ENCODE peak calls at places on chromosomes 6 and 20, in four cellular contexts. One of them, this sample, is unnamed.

GRCh38 chr20:44209691-44210421 is 715 bp downstream of the OSER1 start:
- DNase-seq in HCT116: no peak
- DNase-seq in pancreas: no peak
- DNase-seq in heart left ventricle: no peak
- DNase-seq in this sample: no peak

GRCh38 chr20:62216636-62217566 is 3.2 kb downstream of the HRH3 start:
- DNase-seq in heart left ventricle: no peak
- DNase-seq in pancreas: no peak
- DNase-seq in HCT116: no peak
- DNase-seq in this sample: no peak

GRCh38 chr6:14857501-14857900 is 388.4 kb upstream of the JARID2 start:
- DNase-seq in heart left ventricle: no peak
- DNase-seq in pancreas: no peak
- DNase-seq in HCT116: no peak
- DNase-seq in this sample: no peak

GRCh38 chr20:46699651-46700359 is 9.6 kb upstream of the SLC2A10 start:
- DNase-seq in pancreas: no peak
- DNase-seq in HCT116: no peak
- DNase-seq in heart left ventricle: no peak
- DNase-seq in this sample: no peak

GRCh38 chr6:152552616-152553209 is 84.4 kb downstream of the SYNE1 start:
- DNase-seq in HCT116: peak
- DNase-seq in heart left ventricle: peak
- DNase-seq in pancreas: peak
- DNase-seq in this sample: no peak

GRCh38 chr6:162343902-162344226 is 383.7 kb downstream of the PRKN start:
- DNase-seq in heart left ventricle: no peak
- DNase-seq in HCT116: no peak
- DNase-seq in pancreas: no peak
- DNase-seq in this sample: no peak

GRCh38 chr6:46098678-46099077 is 31.1 kb upstream of the ENPP4 start:
- DNase-seq in heart left ventricle: peak
- DNase-seq in HCT116: peak
- DNase-seq in pancreas: peak
- DNase-seq in this sample: no peak

GRCh38 chr6:77030929-77031674 is 432.2 kb downstream of the HTR1B start:
- DNase-seq in pancreas: no peak
- DNase-seq in heart left ventricle: no peak
- DNase-seq in HCT116: no peak
- DNase-seq in this sample: no peak

GRCh38 chr20:61300293-61300692 is 48.2 kb downstream of the CDH4 start:
- DNase-seq in pancreas: no peak
- DNase-seq in heart left ventricle: no peak
- DNase-seq in HCT116: no peak
- DNase-seq in this sample: no peak

GRCh38 chr6:98957440-98957839 is 9.7 kb upstream of the FBXL4 start:
- DNase-seq in pancreas: no peak
- DNase-seq in HCT116: peak
- DNase-seq in heart left ventricle: no peak
- DNase-seq in this sample: no peak

GRCh38 chr6:45884336-45884735 is 131.3 kb downstream of the CLIC5 start:
- DNase-seq in heart left ventricle: no peak
- DNase-seq in pancreas: no peak
- DNase-seq in HCT116: no peak
- DNase-seq in this sample: no peak

GRCh38 chr6:10733863-10734262 is 11.0 kb downstream of the TMEM14C start:
- DNase-seq in pancreas: no peak
- DNase-seq in HCT116: no peak
- DNase-seq in heart left ventricle: no peak
- DNase-seq in this sample: no peak

GRCh38 chr20:31606928-31607639 is 2.0 kb downstream of the ID1 start:
- DNase-seq in HCT116: peak
- DNase-seq in pancreas: no peak
- DNase-seq in heart left ventricle: no peak
- DNase-seq in this sample: peak

GRCh38 chr6:3383525-3383924 is 73.3 kb downstream of the SLC22A23 start:
- DNase-seq in HCT116: peak
- DNase-seq in heart left ventricle: no peak
- DNase-seq in pancreas: no peak
- DNase-seq in this sample: no peak

GRCh38 chr6:17907467-17908229 is 79.8 kb downstream of the KIF13A start:
- DNase-seq in heart left ventricle: peak
- DNase-seq in HCT116: peak
- DNase-seq in pancreas: no peak
- DNase-seq in this sample: peak

GRCh38 chr20:45959126-45959525 is 12.9 kb downstream of the ZNF335 start:
- DNase-seq in heart left ventricle: no peak
- DNase-seq in HCT116: no peak
- DNase-seq in pancreas: no peak
- DNase-seq in this sample: no peak

GRCh38 chr6:168102093-168102985 is 23.3 kb upstream of the FRMD1 start:
- DNase-seq in HCT116: no peak
- DNase-seq in pancreas: peak
- DNase-seq in heart left ventricle: no peak
- DNase-seq in this sample: no peak

GRCh38 chr6:158854214-158855101 is 35.3 kb upstream of the EZR start:
- DNase-seq in HCT116: no peak
- DNase-seq in pancreas: no peak
- DNase-seq in heart left ventricle: no peak
- DNase-seq in this sample: no peak

GRCh38 chr6:26534681-26535465 is 3.3 kb upstream of the HMGN4 start:
- DNase-seq in heart left ventricle: no peak
- DNase-seq in pancreas: no peak
- DNase-seq in HCT116: no peak
- DNase-seq in this sample: no peak

GRCh38 chr6:129767776-129768490 is 58.0 kb upstream of the ARHGAP18 start:
- DNase-seq in HCT116: no peak
- DNase-seq in heart left ventricle: no peak
- DNase-seq in pancreas: no peak
- DNase-seq in this sample: no peak

GRCh38 chr20:61762886-61763739 is 302.6 kb downstream of the TAF4 start:
- DNase-seq in pancreas: peak
- DNase-seq in HCT116: no peak
- DNase-seq in heart left ventricle: no peak
- DNase-seq in this sample: no peak

GRCh38 chr6:14743465-14744211 is 502.2 kb upstream of the JARID2 start:
- DNase-seq in heart left ventricle: no peak
- DNase-seq in pancreas: no peak
- DNase-seq in HCT116: peak
- DNase-seq in this sample: peak

GRCh38 chr6:139369568-139370046 is 4.8 kb downstream of the CITED2 start:
- DNase-seq in heart left ventricle: no peak
- DNase-seq in HCT116: no peak
- DNase-seq in pancreas: no peak
- DNase-seq in this sample: no peak

GRCh38 chr20:63968928-63969760 is 586 bp downstream of the ZNF512B start:
- DNase-seq in heart left ventricle: peak
- DNase-seq in pancreas: peak
- DNase-seq in HCT116: no peak
- DNase-seq in this sample: no peak

GRCh38 chr6:97771356-97771755 is 488.3 kb upstream of the MMS22L start:
- DNase-seq in pancreas: no peak
- DNase-seq in heart left ventricle: no peak
- DNase-seq in HCT116: no peak
- DNase-seq in this sample: no peak

GRCh38 chr6:139533166-139533565 is 158.7 kb upstream of the CITED2 start:
- DNase-seq in HCT116: no peak
- DNase-seq in heart left ventricle: no peak
- DNase-seq in pancreas: no peak
- DNase-seq in this sample: no peak

GRCh38 chr6:146860583-146860982 is 261.8 kb downstream of the ADGB start:
- DNase-seq in pancreas: no peak
- DNase-seq in HCT116: no peak
- DNase-seq in heart left ventricle: no peak
- DNase-seq in this sample: no peak

GRCh38 chr20:35661013-35661412 is 3.7 kb downstream of the CPNE1 start:
- DNase-seq in heart left ventricle: no peak
- DNase-seq in pancreas: no peak
- DNase-seq in HCT116: peak
- DNase-seq in this sample: no peak
- H3K27ac ChIP-seq in heart left ventricle: no peak
- H3K27ac ChIP-seq in pancreas: no peak
- H3K27ac ChIP-seq in HCT116: peak
- H3K27ac ChIP-seq in this sample: peak

GRCh38 chr20:1469925-1470571 is 3.4 kb upstream of the NSFL1C start:
- DNase-seq in pancreas: peak
- DNase-seq in HCT116: peak
- DNase-seq in heart left ventricle: peak
- DNase-seq in this sample: peak
- H3K27ac ChIP-seq in pancreas: peak
- H3K27ac ChIP-seq in HCT116: no peak
- H3K27ac ChIP-seq in heart left ventricle: no peak
- H3K27ac ChIP-seq in this sample: peak

GRCh38 chr6:104595315-104595820 is 264.4 kb downstream of the HACE1 start:
- DNase-seq in HCT116: no peak
- DNase-seq in pancreas: no peak
- DNase-seq in heart left ventricle: no peak
- DNase-seq in this sample: no peak

GRCh38 chr6:104591573-104592334 is 268.0 kb downstream of the HACE1 start:
- DNase-seq in HCT116: no peak
- DNase-seq in pancreas: no peak
- DNase-seq in heart left ventricle: no peak
- DNase-seq in this sample: no peak

GRCh38 chr6:104585646-104586045 is 274.1 kb downstream of the HACE1 start:
- DNase-seq in pancreas: no peak
- DNase-seq in HCT116: no peak
- DNase-seq in heart left ventricle: no peak
- DNase-seq in this sample: no peak

GRCh38 chr6:104589940-104590339 is 269.8 kb downstream of the HACE1 start:
- DNase-seq in heart left ventricle: no peak
- DNase-seq in HCT116: no peak
- DNase-seq in pancreas: no peak
- DNase-seq in this sample: no peak
- H3K27ac ChIP-seq in heart left ventricle: no peak
- H3K27ac ChIP-seq in HCT116: no peak
- H3K27ac ChIP-seq in pancreas: no peak
- H3K27ac ChIP-seq in this sample: no peak

GRCh38 chr6:56246544-56246940 is 838 bp downstream of the COL21A1 start:
- DNase-seq in heart left ventricle: no peak
- DNase-seq in HCT116: no peak
- DNase-seq in pancreas: no peak
- DNase-seq in this sample: no peak

GRCh38 chr6:56244528-56245253 is 2.7 kb downstream of the COL21A1 start:
- DNase-seq in pancreas: no peak
- DNase-seq in heart left ventricle: no peak
- DNase-seq in HCT116: no peak
- DNase-seq in this sample: no peak

GRCh38 chr6:56247654-56248122 is 308 bp upstream of the COL21A1 start:
- DNase-seq in heart left ventricle: no peak
- DNase-seq in pancreas: no peak
- DNase-seq in HCT116: no peak
- DNase-seq in this sample: no peak

GRCh38 chr6:56246941-56247653 is at the start of gene COL21A1:
- DNase-seq in HCT116: no peak
- DNase-seq in pancreas: peak
- DNase-seq in heart left ventricle: peak
- DNase-seq in this sample: no peak

DNA sequence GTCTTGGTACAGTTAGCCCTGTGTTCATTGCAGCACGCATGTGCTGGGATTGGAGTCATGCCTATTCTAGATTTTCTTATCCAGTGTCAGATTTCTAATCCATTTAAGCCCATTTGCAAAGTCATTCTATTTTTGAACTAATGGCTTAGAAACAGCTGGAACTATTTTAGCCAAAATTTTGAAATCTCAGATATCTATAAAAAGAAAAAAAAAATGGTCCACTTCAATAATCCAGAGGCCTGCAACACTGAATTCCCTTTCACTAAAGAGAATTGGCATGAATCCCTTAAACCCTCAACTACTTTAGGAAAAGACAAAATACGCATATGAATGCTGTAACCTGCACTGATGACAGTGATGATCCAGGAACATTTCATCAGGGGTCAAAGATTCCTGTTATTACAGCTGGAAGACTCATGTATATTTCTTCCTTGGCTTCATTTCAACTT is 1.5 kb downstream of the COL21A1 start:
- DNase-seq in HCT116: no peak
- DNase-seq in heart left ventricle: no peak
- DNase-seq in pancreas: no peak
- DNase-seq in this sample: no peak
- H3K27ac ChIP-seq in HCT116: no peak
- H3K27ac ChIP-seq in heart left ventricle: peak
- H3K27ac ChIP-seq in pancreas: no peak
- H3K27ac ChIP-seq in this sample: peak

GRCh38 chr6:36852481-36853147 is 13.4 kb upstream of the CPNE5 start:
- DNase-seq in pancreas: no peak
- DNase-seq in heart left ventricle: no peak
- DNase-seq in HCT116: no peak
- DNase-seq in this sample: no peak

GRCh38 chr6:36850001-36850400 is 10.8 kb upstream of the CPNE5 start:
- DNase-seq in pancreas: no peak
- DNase-seq in heart left ventricle: no peak
- DNase-seq in HCT116: no peak
- DNase-seq in this sample: no peak

GRCh38 chr6:36853325-36853724 is 14.1 kb upstream of the CPNE5 start:
- DNase-seq in HCT116: no peak
- DNase-seq in heart left ventricle: no peak
- DNase-seq in pancreas: no peak
- DNase-seq in this sample: peak

GRCh38 chr6:36851149-36851614 is 11.9 kb upstream of the CPNE5 start:
- DNase-seq in heart left ventricle: peak
- DNase-seq in HCT116: peak
- DNase-seq in pancreas: no peak
- DNase-seq in this sample: no peak

DNA sequence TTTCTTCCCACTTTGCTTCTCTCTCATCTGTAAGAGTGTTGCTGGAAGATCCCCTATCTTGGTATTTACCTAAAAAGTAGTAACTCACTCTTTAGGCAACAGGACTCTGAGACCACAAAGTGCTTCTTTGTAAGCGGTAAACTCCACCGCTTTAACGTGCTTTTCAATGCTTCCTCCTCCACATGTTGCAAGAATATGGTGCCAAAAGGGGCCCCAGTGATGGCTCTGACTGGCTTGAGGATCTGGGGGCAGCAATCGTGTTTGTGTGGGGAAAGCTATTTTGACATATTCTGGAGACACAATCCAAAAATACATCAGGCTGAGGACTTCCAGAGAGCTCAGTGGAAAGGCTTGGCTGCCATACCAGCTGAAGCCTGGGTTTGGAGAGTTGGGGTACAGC is 12.4 kb upstream of the CPNE5 start:
- DNase-seq in pancreas: no peak
- DNase-seq in heart left ventricle: no peak
- DNase-seq in HCT116: no peak
- DNase-seq in this sample: no peak
- H3K27ac ChIP-seq in pancreas: no peak
- H3K27ac ChIP-seq in heart left ventricle: peak
- H3K27ac ChIP-seq in HCT116: no peak
- H3K27ac ChIP-seq in this sample: peak

DNA sequence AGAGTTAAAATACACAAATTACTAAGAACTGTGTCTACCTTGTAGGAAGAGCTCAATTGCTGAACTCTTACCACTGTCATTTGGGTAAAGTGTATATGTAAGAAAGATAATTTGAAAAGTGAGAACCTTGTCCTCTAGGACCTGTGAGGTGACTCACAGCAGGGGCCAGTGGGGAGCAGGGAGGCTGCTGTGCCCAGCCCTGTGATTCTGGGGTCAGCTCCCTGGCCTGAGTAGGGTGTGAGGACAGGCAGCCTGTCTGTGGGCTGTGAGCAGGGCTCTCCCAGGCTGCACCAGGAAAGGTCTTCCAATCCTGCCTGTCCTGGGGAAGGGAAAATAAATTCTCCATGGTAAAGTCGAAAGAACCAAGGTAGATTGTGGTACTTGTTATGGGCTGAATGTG is 27.3 kb upstream of the SIRPG start:
- DNase-seq in HCT116: no peak
- DNase-seq in heart left ventricle: no peak
- DNase-seq in pancreas: no peak
- DNase-seq in this sample: no peak
- H3K27ac ChIP-seq in HCT116: no peak
- H3K27ac ChIP-seq in heart left ventricle: no peak
- H3K27ac ChIP-seq in pancreas: no peak
- H3K27ac ChIP-seq in this sample: no peak